ENCODE peak calls at places on chromosomes 6 and 20, in seven cellular contexts. One of them, this sample, is unnamed.

GRCh38 chr6:155186052-155186658 is 77.7 kb upstream of the CLDN20 start:
- DNase-seq in choroid plexus epithelial cell: no peak
- DNase-seq in CD8-positive, alpha-beta T cell: no peak
- DNase-seq in sigmoid colon: no peak
- DNase-seq in HFFc6: peak; percentile 12
- DNase-seq in BJ: no peak
- DNase-seq in endodermal cell: peak; percentile 67
- DNase-seq in this sample: no peak

GRCh38 chr6:148296746-148297145 is 45.9 kb upstream of the SASH1 start:
- DNase-seq in choroid plexus epithelial cell: peak; percentile 59
- DNase-seq in sigmoid colon: no peak
- DNase-seq in endodermal cell: no peak
- DNase-seq in CD8-positive, alpha-beta T cell: no peak
- DNase-seq in BJ: no peak
- DNase-seq in HFFc6: no peak
- DNase-seq in this sample: no peak

GRCh38 chr6:2999005-2999620 is 581 bp upstream of the NQO2 start:
- DNase-seq in BJ: no peak
- DNase-seq in HFFc6: peak; percentile 62
- DNase-seq in choroid plexus epithelial cell: peak; percentile 88
- DNase-seq in endodermal cell: no peak
- DNase-seq in sigmoid colon: no peak
- DNase-seq in CD8-positive, alpha-beta T cell: no peak
- DNase-seq in this sample: no peak

GRCh38 chr6:111842891-111843290 is 30.4 kb downstream of the FYN start:
- DNase-seq in CD8-positive, alpha-beta T cell: no peak
- DNase-seq in BJ: no peak
- DNase-seq in sigmoid colon: no peak
- DNase-seq in HFFc6: no peak
- DNase-seq in endodermal cell: no peak
- DNase-seq in choroid plexus epithelial cell: peak; percentile 50
- DNase-seq in this sample: no peak

GRCh38 chr20:60105404-60105803 is 147.2 kb downstream of the CDH26 start:
- DNase-seq in BJ: no peak
- DNase-seq in HFFc6: no peak
- DNase-seq in sigmoid colon: no peak
- DNase-seq in choroid plexus epithelial cell: no peak
- DNase-seq in CD8-positive, alpha-beta T cell: no peak
- DNase-seq in endodermal cell: peak; percentile 55
- DNase-seq in this sample: no peak

GRCh38 chr6:33837971-33838665 is 34.3 kb upstream of the MLN start:
- DNase-seq in HFFc6: peak; percentile 71
- DNase-seq in BJ: peak; percentile 21
- DNase-seq in CD8-positive, alpha-beta T cell: no peak
- DNase-seq in choroid plexus epithelial cell: peak; percentile 11
- DNase-seq in sigmoid colon: no peak
- DNase-seq in endodermal cell: peak; percentile 81
- DNase-seq in this sample: no peak

GRCh38 chr6:149202100-149202499 is 115.4 kb upstream of the TAB2 start:
- DNase-seq in sigmoid colon: no peak
- DNase-seq in BJ: no peak
- DNase-seq in choroid plexus epithelial cell: no peak
- DNase-seq in CD8-positive, alpha-beta T cell: no peak
- DNase-seq in HFFc6: no peak
- DNase-seq in endodermal cell: no peak
- DNase-seq in this sample: no peak

GRCh38 chr6:109348246-109348645 is 34.0 kb downstream of the CD164 start:
- DNase-seq in endodermal cell: no peak
- DNase-seq in BJ: no peak
- DNase-seq in CD8-positive, alpha-beta T cell: no peak
- DNase-seq in HFFc6: no peak
- DNase-seq in choroid plexus epithelial cell: no peak
- DNase-seq in sigmoid colon: no peak
- DNase-seq in this sample: no peak

GRCh38 chr6:45651301-45651700 is 273.6 kb upstream of the SUPT3H start:
- DNase-seq in CD8-positive, alpha-beta T cell: no peak
- DNase-seq in sigmoid colon: no peak
- DNase-seq in BJ: no peak
- DNase-seq in HFFc6: no peak
- DNase-seq in endodermal cell: no peak
- DNase-seq in choroid plexus epithelial cell: no peak
- DNase-seq in this sample: no peak
- TF ChIP-seq CTCF in CD8-positive, alpha-beta T cell: no peak
- TF ChIP-seq CTCF in sigmoid colon: no peak
- TF ChIP-seq CTCF in BJ: no peak
- TF ChIP-seq CTCF in HFFc6: no peak
- TF ChIP-seq CTCF in endodermal cell: no peak
- TF ChIP-seq CTCF in choroid plexus epithelial cell: no peak
- TF ChIP-seq CTCF in this sample: no peak

GRCh38 chr6:84779380-84779779 is 15.0 kb upstream of the TBX18 start:
- DNase-seq in HFFc6: peak; percentile 33
- DNase-seq in sigmoid colon: no peak
- DNase-seq in choroid plexus epithelial cell: no peak
- DNase-seq in endodermal cell: peak; percentile 59
- DNase-seq in BJ: no peak
- DNase-seq in CD8-positive, alpha-beta T cell: no peak
- DNase-seq in this sample: no peak
- TF ChIP-seq CTCF in HFFc6: peak; percentile 63
- TF ChIP-seq CTCF in sigmoid colon: no peak
- TF ChIP-seq CTCF in choroid plexus epithelial cell: peak; percentile 51
- TF ChIP-seq CTCF in endodermal cell: peak; percentile 65
- TF ChIP-seq CTCF in BJ: peak; percentile 22
- TF ChIP-seq CTCF in CD8-positive, alpha-beta T cell: no peak
- TF ChIP-seq CTCF in this sample: no peak

DNA sequence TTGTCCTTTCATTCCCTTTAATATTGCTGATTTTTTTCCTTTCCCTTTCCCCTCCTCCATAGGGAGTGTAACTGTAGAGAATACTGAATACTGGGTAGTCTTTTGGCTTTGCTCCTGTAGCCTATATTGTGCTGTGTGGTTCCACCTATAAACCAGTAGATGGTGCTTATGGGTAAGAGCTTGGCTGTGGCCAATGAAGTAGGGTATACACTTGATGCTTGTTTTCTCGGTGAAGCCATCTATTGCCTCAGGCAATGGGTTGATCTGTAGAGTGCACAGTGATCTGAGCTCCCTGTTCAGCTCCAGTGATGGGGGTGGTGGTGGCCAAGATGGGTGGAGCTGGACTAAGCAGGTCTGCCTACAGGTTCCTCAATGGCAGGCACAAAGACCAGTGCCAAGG is 203.3 kb upstream of the IMPG1 start:
- DNase-seq in choroid plexus epithelial cell: no peak
- DNase-seq in BJ: no peak
- DNase-seq in endodermal cell: peak; percentile 48
- DNase-seq in CD8-positive, alpha-beta T cell: no peak
- DNase-seq in HFFc6: no peak
- DNase-seq in sigmoid colon: no peak
- DNase-seq in this sample: no peak
- TF ChIP-seq CTCF in choroid plexus epithelial cell: no peak
- TF ChIP-seq CTCF in BJ: no peak
- TF ChIP-seq CTCF in endodermal cell: peak; percentile 76
- TF ChIP-seq CTCF in CD8-positive, alpha-beta T cell: no peak
- TF ChIP-seq CTCF in HFFc6: no peak
- TF ChIP-seq CTCF in sigmoid colon: no peak
- TF ChIP-seq CTCF in this sample: no peak

GRCh38 chr6:113416166-113416565 is 441.0 kb upstream of the MARCKS start:
- DNase-seq in HFFc6: peak; percentile 35
- DNase-seq in CD8-positive, alpha-beta T cell: no peak
- DNase-seq in BJ: no peak
- DNase-seq in sigmoid colon: no peak
- DNase-seq in choroid plexus epithelial cell: no peak
- DNase-seq in endodermal cell: no peak
- DNase-seq in this sample: no peak

GRCh38 chr6:113412589-113413367 is 444.4 kb upstream of the MARCKS start:
- DNase-seq in CD8-positive, alpha-beta T cell: no peak
- DNase-seq in BJ: no peak
- DNase-seq in endodermal cell: no peak
- DNase-seq in choroid plexus epithelial cell: no peak
- DNase-seq in HFFc6: no peak
- DNase-seq in sigmoid colon: no peak
- DNase-seq in this sample: no peak

GRCh38 chr6:113420290-113420689 is 436.9 kb upstream of the MARCKS start:
- DNase-seq in BJ: no peak
- DNase-seq in sigmoid colon: no peak
- DNase-seq in CD8-positive, alpha-beta T cell: no peak
- DNase-seq in choroid plexus epithelial cell: no peak
- DNase-seq in endodermal cell: no peak
- DNase-seq in HFFc6: no peak
- DNase-seq in this sample: no peak

GRCh38 chr6:113411006-113411405 is 446.1 kb upstream of the MARCKS start:
- DNase-seq in HFFc6: no peak
- DNase-seq in choroid plexus epithelial cell: no peak
- DNase-seq in CD8-positive, alpha-beta T cell: no peak
- DNase-seq in sigmoid colon: no peak
- DNase-seq in endodermal cell: no peak
- DNase-seq in BJ: no peak
- DNase-seq in this sample: no peak

GRCh38 chr6:113414511-113414910 is 442.6 kb upstream of the MARCKS start:
- DNase-seq in BJ: no peak
- DNase-seq in choroid plexus epithelial cell: peak; percentile 78
- DNase-seq in HFFc6: peak; percentile 89
- DNase-seq in endodermal cell: no peak
- DNase-seq in sigmoid colon: no peak
- DNase-seq in CD8-positive, alpha-beta T cell: no peak
- DNase-seq in this sample: no peak
- TF ChIP-seq CTCF in BJ: peak; percentile 67
- TF ChIP-seq CTCF in choroid plexus epithelial cell: peak; percentile 80
- TF ChIP-seq CTCF in HFFc6: peak; percentile 83
- TF ChIP-seq CTCF in endodermal cell: peak; percentile 61
- TF ChIP-seq CTCF in sigmoid colon: peak; percentile 59
- TF ChIP-seq CTCF in CD8-positive, alpha-beta T cell: no peak
- TF ChIP-seq CTCF in this sample: no peak

DNA sequence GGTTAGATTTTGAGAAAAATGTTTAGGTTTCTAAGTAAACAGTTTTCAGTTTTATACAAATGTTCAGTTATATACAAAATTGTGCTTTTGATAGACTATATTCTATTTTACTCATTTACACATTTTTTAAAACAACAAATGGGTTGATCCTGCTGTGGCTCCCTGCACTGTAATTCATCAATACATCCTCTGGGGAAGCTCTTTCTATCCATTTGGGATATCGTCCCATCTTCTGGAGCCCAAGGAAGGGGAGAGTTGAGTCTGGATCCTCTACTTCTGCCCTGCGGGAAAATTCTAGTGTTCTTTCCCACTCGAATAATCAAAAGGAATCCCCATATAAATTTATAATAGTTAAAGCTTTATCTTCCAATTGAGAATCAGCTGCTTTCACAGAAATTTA is 75.0 kb downstream of the SYCP2L start:
- DNase-seq in endodermal cell: no peak
- DNase-seq in HFFc6: no peak
- DNase-seq in BJ: no peak
- DNase-seq in choroid plexus epithelial cell: no peak
- DNase-seq in CD8-positive, alpha-beta T cell: no peak
- DNase-seq in sigmoid colon: no peak
- DNase-seq in this sample: no peak
- TF ChIP-seq CTCF in endodermal cell: peak; percentile 50
- TF ChIP-seq CTCF in HFFc6: peak; percentile 8
- TF ChIP-seq CTCF in BJ: no peak
- TF ChIP-seq CTCF in choroid plexus epithelial cell: peak; percentile 9
- TF ChIP-seq CTCF in CD8-positive, alpha-beta T cell: no peak
- TF ChIP-seq CTCF in sigmoid colon: no peak
- TF ChIP-seq CTCF in this sample: no peak

GRCh38 chr6:6224933-6225486 is 95.5 kb downstream of the F13A1 start:
- DNase-seq in HFFc6: no peak
- DNase-seq in BJ: no peak
- DNase-seq in CD8-positive, alpha-beta T cell: no peak
- DNase-seq in endodermal cell: no peak
- DNase-seq in sigmoid colon: no peak
- DNase-seq in choroid plexus epithelial cell: no peak
- DNase-seq in this sample: no peak
- TF ChIP-seq CTCF in HFFc6: no peak
- TF ChIP-seq CTCF in BJ: no peak
- TF ChIP-seq CTCF in CD8-positive, alpha-beta T cell: no peak
- TF ChIP-seq CTCF in endodermal cell: no peak
- TF ChIP-seq CTCF in sigmoid colon: no peak
- TF ChIP-seq CTCF in choroid plexus epithelial cell: no peak
- TF ChIP-seq CTCF in this sample: no peak

DNA sequence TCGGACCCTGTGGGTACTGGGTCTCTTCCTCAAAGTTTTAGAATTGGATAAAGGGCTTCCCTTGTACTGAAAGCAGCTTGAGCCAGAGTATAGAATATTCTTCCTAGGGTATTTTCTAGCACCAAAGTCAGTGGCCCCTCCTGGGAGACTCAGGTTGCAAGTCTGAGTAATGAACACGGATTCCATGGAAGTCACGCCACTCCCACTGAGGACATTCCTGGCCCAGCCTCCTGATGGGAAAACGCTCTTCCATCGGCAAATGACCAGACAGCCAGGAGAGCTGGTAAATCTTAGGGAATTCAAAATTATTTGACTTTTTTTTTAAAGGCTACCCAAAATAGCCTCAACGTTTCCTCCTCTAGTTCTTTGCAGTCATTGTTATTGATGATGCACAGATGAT is 249.0 kb downstream of the SOD2 start:
- DNase-seq in BJ: no peak
- DNase-seq in choroid plexus epithelial cell: no peak
- DNase-seq in CD8-positive, alpha-beta T cell: no peak
- DNase-seq in sigmoid colon: no peak
- DNase-seq in endodermal cell: no peak
- DNase-seq in HFFc6: no peak
- DNase-seq in this sample: no peak
- TF ChIP-seq CTCF in BJ: no peak
- TF ChIP-seq CTCF in choroid plexus epithelial cell: no peak
- TF ChIP-seq CTCF in CD8-positive, alpha-beta T cell: no peak
- TF ChIP-seq CTCF in sigmoid colon: no peak
- TF ChIP-seq CTCF in endodermal cell: no peak
- TF ChIP-seq CTCF in HFFc6: no peak
- TF ChIP-seq CTCF in this sample: no peak